ENCODE peak calls at places on chromosomes 13 and 19, in seven cellular contexts. S, J, P, Y, Z, F and E are unnamed samples.

GRCh38 chr13:94858856-94859811 is 146.8 kb upstream of the SOX21 start:
- DNase-seq in Y (no peak), P (peak), S (no peak), F (no peak), J (no peak), Z (no peak), E (no peak)

GRCh38 chr13:34899888-34900287 is 42.2 kb upstream of the NBEA start:
- DNase-seq in P (no peak), Y (no peak), F (no peak), Z (no peak), S (no peak), J (no peak), E (no peak)

GRCh38 chr13:24615114-24615513 is 65.1 kb upstream of the ATP12A start:
- DNase-seq in S (no peak), Y (no peak), Z (no peak), J (no peak), P (no peak), F (no peak), E (peak)

GRCh38 chr19:54096642-54097106 is 3.9 kb downstream of the OSCAR start:
- DNase-seq in F (peak), Z (peak), S (no peak), Y (no peak), P (peak), J (peak), E (no peak)

GRCh38 chr13:107531816-107532215 is 683.5 kb downstream of the LIG4 start:
- DNase-seq in F (no peak), P (no peak), J (no peak), Y (no peak), Z (no peak), S (no peak), E (no peak)

GRCh38 chr19:19371056-19371455 is 34.4 kb upstream of the GATAD2A start:
- DNase-seq in Y (no peak), S (no peak), Z (no peak), P (no peak), J (no peak), F (peak), E (no peak)

GRCh38 chr19:12800873-12801465 is 631 bp downstream of the PRDX2 start:
- DNase-seq in Z (peak), S (no peak), Y (peak), P (no peak), F (no peak), J (no peak), E (no peak)

GRCh38 chr13:48775285-48775684 is 121.6 kb downstream of the CYSLTR2 start:
- DNase-seq in P (peak), J (no peak), F (no peak), S (peak), Z (no peak), Y (no peak), E (no peak)

GRCh38 chr19:15891434-15891833 is 6.4 kb downstream of the CYP4F2 start:
- DNase-seq in Y (no peak), S (no peak), F (no peak), P (no peak), J (no peak), Z (no peak), E (no peak)

GRCh38 chr19:35629332-35629633 is 447 bp downstream of the RBM42 start:
- DNase-seq in F (no peak), Z (no peak), Y (no peak), S (no peak), J (no peak), P (no peak), E (no peak)

GRCh38 chr13:79490326-79490725 is 9.4 kb downstream of the NDFIP2 start:
- DNase-seq in Y (no peak), P (no peak), Z (no peak), F (no peak), J (no peak), S (no peak), E (no peak)

GRCh38 chr19:47598407-47599349 is 10.3 kb upstream of the BICRA start:
- DNase-seq in S (peak), Z (no peak), Y (no peak), P (peak), J (peak), F (peak), E (no peak)

GRCh38 chr19:35856001-35856400 is 710 bp upstream of the KIRREL2 start:
- DNase-seq in J (no peak), F (no peak), S (no peak), P (no peak), Z (no peak), Y (no peak), E (peak)

GRCh38 chr19:6453951-6454565 is 5.5 kb downstream of the SLC25A23 start:
- DNase-seq in S (no peak), P (no peak), Y (no peak), F (no peak), J (no peak), Z (no peak), E (no peak)

GRCh38 chr13:71249031-71249430 is 618.0 kb downstream of the DACH1 start:
- DNase-seq in J (peak), Y (no peak), S (no peak), P (no peak), Z (no peak), F (no peak), E (no peak)

GRCh38 chr19:38642176-38642575 is 5.3 kb upstream of the ACTN4 start:
- DNase-seq in Z (no peak), F (no peak), P (no peak), S (no peak), Y (no peak), J (no peak), E (no peak)

GRCh38 chr19:6421075-6422014 is 3.3 kb downstream of the KHSRP start:
- DNase-seq in F (no peak), J (no peak), Y (no peak), Z (no peak), P (no peak), S (no peak), E (no peak)

GRCh38 chr13:98481511-98481951 is 95.4 kb downstream of the STK24 start:
- DNase-seq in F (no peak), J (no peak), Y (no peak), S (no peak), Z (no peak), P (no peak), E (no peak)

GRCh38 chr13:82627183-82627582 is 1255.1 kb downstream of the SLITRK1 start:
- DNase-seq in Y (no peak), S (peak), Z (no peak), F (no peak), J (peak), P (peak), E (no peak)